ENCODE peak calls at places on chromosomes 11 and 22, in eight cellular contexts. One of them, this sample, is unnamed.

GRCh38 chr11:30763951-30764350 is 177.8 kb upstream of the MPPED2 start:
- DNase-seq in activated CD4-positive, alpha-beta T cell treated with anti-CD3 and anti-CD28 coated beads, Interleukin-2, amount 50 U/mL, for 24 hours: no peak
- DNase-seq in neural crest cell: no peak
- DNase-seq in dermis microvascular lymphatic vessel endothelial cell: no peak
- DNase-seq in stimulated activated naive B cell treated with anti-CD40 and anti-IgM and Interleukin-4, amounts not matched to agents 10 μg/mL and 1 μg/mL and 100 μg/mL, for 72 hours: no peak
- DNase-seq in astrocyte: no peak
- DNase-seq in stimulated activated CD4-positive, alpha-beta T cell treated with anti-CD3 and anti-CD28 coated beads, Interleukin-4, amount 100 ng/mL, for 48 hours: no peak
- DNase-seq in AG08395: no peak
- DNase-seq in this sample: no peak

GRCh38 chr11:70466154-70466553 is 67.8 kb downstream of the CTTN start:
- DNase-seq in activated CD4-positive, alpha-beta T cell treated with anti-CD3 and anti-CD28 coated beads, Interleukin-2, amount 50 U/mL, for 24 hours: no peak
- DNase-seq in neural crest cell: no peak
- DNase-seq in dermis microvascular lymphatic vessel endothelial cell: no peak
- DNase-seq in stimulated activated naive B cell treated with anti-CD40 and anti-IgM and Interleukin-4, amounts not matched to agents 10 μg/mL and 1 μg/mL and 100 μg/mL, for 72 hours: no peak
- DNase-seq in astrocyte: no peak
- DNase-seq in stimulated activated CD4-positive, alpha-beta T cell treated with anti-CD3 and anti-CD28 coated beads, Interleukin-4, amount 100 ng/mL, for 48 hours: no peak
- DNase-seq in AG08395: no peak
- DNase-seq in this sample: no peak

GRCh38 chr11:2951235-2952110 is 22.3 kb upstream of the PHLDA2 start:
- DNase-seq in activated CD4-positive, alpha-beta T cell treated with anti-CD3 and anti-CD28 coated beads, Interleukin-2, amount 50 U/mL, for 24 hours: no peak
- DNase-seq in neural crest cell: no peak
- DNase-seq in dermis microvascular lymphatic vessel endothelial cell: peak; percentile 75
- DNase-seq in stimulated activated naive B cell treated with anti-CD40 and anti-IgM and Interleukin-4, amounts not matched to agents 10 μg/mL and 1 μg/mL and 100 μg/mL, for 72 hours: no peak
- DNase-seq in astrocyte: peak; percentile 76
- DNase-seq in stimulated activated CD4-positive, alpha-beta T cell treated with anti-CD3 and anti-CD28 coated beads, Interleukin-4, amount 100 ng/mL, for 48 hours: no peak
- DNase-seq in AG08395: peak; percentile 70
- DNase-seq in this sample: no peak

GRCh38 chr11:73445980-73446379 is 69.8 kb downstream of the RELT start:
- DNase-seq in activated CD4-positive, alpha-beta T cell treated with anti-CD3 and anti-CD28 coated beads, Interleukin-2, amount 50 U/mL, for 24 hours: no peak
- DNase-seq in neural crest cell: no peak
- DNase-seq in dermis microvascular lymphatic vessel endothelial cell: no peak
- DNase-seq in stimulated activated naive B cell treated with anti-CD40 and anti-IgM and Interleukin-4, amounts not matched to agents 10 μg/mL and 1 μg/mL and 100 μg/mL, for 72 hours: no peak
- DNase-seq in astrocyte: no peak
- DNase-seq in stimulated activated CD4-positive, alpha-beta T cell treated with anti-CD3 and anti-CD28 coated beads, Interleukin-4, amount 100 ng/mL, for 48 hours: no peak
- DNase-seq in AG08395: no peak
- DNase-seq in this sample: no peak

GRCh38 chr22:24969588-24970301 is 17.2 kb downstream of the KIAA1671 start:
- DNase-seq in activated CD4-positive, alpha-beta T cell treated with anti-CD3 and anti-CD28 coated beads, Interleukin-2, amount 50 U/mL, for 24 hours: no peak
- DNase-seq in neural crest cell: no peak
- DNase-seq in dermis microvascular lymphatic vessel endothelial cell: peak; percentile 90
- DNase-seq in stimulated activated naive B cell treated with anti-CD40 and anti-IgM and Interleukin-4, amounts not matched to agents 10 μg/mL and 1 μg/mL and 100 μg/mL, for 72 hours: no peak
- DNase-seq in astrocyte: peak; percentile 64
- DNase-seq in stimulated activated CD4-positive, alpha-beta T cell treated with anti-CD3 and anti-CD28 coated beads, Interleukin-4, amount 100 ng/mL, for 48 hours: no peak
- DNase-seq in AG08395: peak; percentile 83
- DNase-seq in this sample: no peak

GRCh38 chr22:39173050-39173706 is 20.7 kb upstream of the CBX7 start:
- DNase-seq in activated CD4-positive, alpha-beta T cell treated with anti-CD3 and anti-CD28 coated beads, Interleukin-2, amount 50 U/mL, for 24 hours: no peak
- DNase-seq in neural crest cell: no peak
- DNase-seq in dermis microvascular lymphatic vessel endothelial cell: no peak
- DNase-seq in stimulated activated naive B cell treated with anti-CD40 and anti-IgM and Interleukin-4, amounts not matched to agents 10 μg/mL and 1 μg/mL and 100 μg/mL, for 72 hours: no peak
- DNase-seq in astrocyte: no peak
- DNase-seq in stimulated activated CD4-positive, alpha-beta T cell treated with anti-CD3 and anti-CD28 coated beads, Interleukin-4, amount 100 ng/mL, for 48 hours: no peak
- DNase-seq in AG08395: no peak
- DNase-seq in this sample: peak; percentile 45

GRCh38 chr22:36383110-36383581 is 4.6 kb downstream of the MYH9 start:
- DNase-seq in activated CD4-positive, alpha-beta T cell treated with anti-CD3 and anti-CD28 coated beads, Interleukin-2, amount 50 U/mL, for 24 hours: peak; percentile 56
- DNase-seq in neural crest cell: no peak
- DNase-seq in dermis microvascular lymphatic vessel endothelial cell: peak; percentile 71
- DNase-seq in stimulated activated naive B cell treated with anti-CD40 and anti-IgM and Interleukin-4, amounts not matched to agents 10 μg/mL and 1 μg/mL and 100 μg/mL, for 72 hours: peak; percentile 47
- DNase-seq in astrocyte: peak; percentile 98
- DNase-seq in stimulated activated CD4-positive, alpha-beta T cell treated with anti-CD3 and anti-CD28 coated beads, Interleukin-4, amount 100 ng/mL, for 48 hours: peak; percentile 50
- DNase-seq in AG08395: no peak
- DNase-seq in this sample: no peak

GRCh38 chr22:29071261-29072045 is 1.4 kb upstream of the KREMEN1 start:
- DNase-seq in activated CD4-positive, alpha-beta T cell treated with anti-CD3 and anti-CD28 coated beads, Interleukin-2, amount 50 U/mL, for 24 hours: peak; percentile 13
- DNase-seq in neural crest cell: peak; percentile 42
- DNase-seq in dermis microvascular lymphatic vessel endothelial cell: peak; percentile 24
- DNase-seq in stimulated activated naive B cell treated with anti-CD40 and anti-IgM and Interleukin-4, amounts not matched to agents 10 μg/mL and 1 μg/mL and 100 μg/mL, for 72 hours: no peak
- DNase-seq in astrocyte: peak; percentile 20
- DNase-seq in stimulated activated CD4-positive, alpha-beta T cell treated with anti-CD3 and anti-CD28 coated beads, Interleukin-4, amount 100 ng/mL, for 48 hours: peak; percentile 19
- DNase-seq in AG08395: no peak
- DNase-seq in this sample: peak; percentile 46

GRCh38 chr22:21762712-21763581 is 27.4 kb upstream of the YPEL1 start:
- DNase-seq in activated CD4-positive, alpha-beta T cell treated with anti-CD3 and anti-CD28 coated beads, Interleukin-2, amount 50 U/mL, for 24 hours: peak; percentile 30
- DNase-seq in neural crest cell: no peak
- DNase-seq in dermis microvascular lymphatic vessel endothelial cell: no peak
- DNase-seq in stimulated activated naive B cell treated with anti-CD40 and anti-IgM and Interleukin-4, amounts not matched to agents 10 μg/mL and 1 μg/mL and 100 μg/mL, for 72 hours: peak; percentile 31
- DNase-seq in astrocyte: no peak
- DNase-seq in stimulated activated CD4-positive, alpha-beta T cell treated with anti-CD3 and anti-CD28 coated beads, Interleukin-4, amount 100 ng/mL, for 48 hours: peak; percentile 51
- DNase-seq in AG08395: no peak
- DNase-seq in this sample: peak; percentile 54

GRCh38 chr22:48089601-48090331 is 1327.3 kb downstream of the TBC1D22A start:
- DNase-seq in activated CD4-positive, alpha-beta T cell treated with anti-CD3 and anti-CD28 coated beads, Interleukin-2, amount 50 U/mL, for 24 hours: no peak
- DNase-seq in neural crest cell: no peak
- DNase-seq in dermis microvascular lymphatic vessel endothelial cell: no peak
- DNase-seq in stimulated activated naive B cell treated with anti-CD40 and anti-IgM and Interleukin-4, amounts not matched to agents 10 μg/mL and 1 μg/mL and 100 μg/mL, for 72 hours: no peak
- DNase-seq in astrocyte: no peak
- DNase-seq in stimulated activated CD4-positive, alpha-beta T cell treated with anti-CD3 and anti-CD28 coated beads, Interleukin-4, amount 100 ng/mL, for 48 hours: no peak
- DNase-seq in AG08395: peak; percentile 66
- DNase-seq in this sample: no peak

GRCh38 chr22:23537421-23537820 is 42.7 kb downstream of the IGLL1 start:
- DNase-seq in activated CD4-positive, alpha-beta T cell treated with anti-CD3 and anti-CD28 coated beads, Interleukin-2, amount 50 U/mL, for 24 hours: no peak
- DNase-seq in neural crest cell: no peak
- DNase-seq in dermis microvascular lymphatic vessel endothelial cell: no peak
- DNase-seq in stimulated activated naive B cell treated with anti-CD40 and anti-IgM and Interleukin-4, amounts not matched to agents 10 μg/mL and 1 μg/mL and 100 μg/mL, for 72 hours: no peak
- DNase-seq in astrocyte: no peak
- DNase-seq in stimulated activated CD4-positive, alpha-beta T cell treated with anti-CD3 and anti-CD28 coated beads, Interleukin-4, amount 100 ng/mL, for 48 hours: no peak
- DNase-seq in AG08395: no peak
- DNase-seq in this sample: no peak

GRCh38 chr11:75078233-75078632 is 18.4 kb downstream of the OR2AT4 start:
- DNase-seq in activated CD4-positive, alpha-beta T cell treated with anti-CD3 and anti-CD28 coated beads, Interleukin-2, amount 50 U/mL, for 24 hours: no peak
- DNase-seq in neural crest cell: no peak
- DNase-seq in dermis microvascular lymphatic vessel endothelial cell: no peak
- DNase-seq in stimulated activated naive B cell treated with anti-CD40 and anti-IgM and Interleukin-4, amounts not matched to agents 10 μg/mL and 1 μg/mL and 100 μg/mL, for 72 hours: no peak
- DNase-seq in astrocyte: peak; percentile 12
- DNase-seq in stimulated activated CD4-positive, alpha-beta T cell treated with anti-CD3 and anti-CD28 coated beads, Interleukin-4, amount 100 ng/mL, for 48 hours: no peak
- DNase-seq in AG08395: no peak
- DNase-seq in this sample: no peak

GRCh38 chr11:133997556-133997955 is 40.8 kb upstream of the IGSF9B start:
- DNase-seq in activated CD4-positive, alpha-beta T cell treated with anti-CD3 and anti-CD28 coated beads, Interleukin-2, amount 50 U/mL, for 24 hours: no peak
- DNase-seq in neural crest cell: no peak
- DNase-seq in dermis microvascular lymphatic vessel endothelial cell: no peak
- DNase-seq in stimulated activated naive B cell treated with anti-CD40 and anti-IgM and Interleukin-4, amounts not matched to agents 10 μg/mL and 1 μg/mL and 100 μg/mL, for 72 hours: no peak
- DNase-seq in astrocyte: no peak
- DNase-seq in stimulated activated CD4-positive, alpha-beta T cell treated with anti-CD3 and anti-CD28 coated beads, Interleukin-4, amount 100 ng/mL, for 48 hours: no peak
- DNase-seq in AG08395: no peak
- DNase-seq in this sample: no peak

GRCh38 chr11:31824791-31825452 is 13.8 kb upstream of the PAX6 start:
- DNase-seq in activated CD4-positive, alpha-beta T cell treated with anti-CD3 and anti-CD28 coated beads, Interleukin-2, amount 50 U/mL, for 24 hours: no peak
- DNase-seq in neural crest cell: peak; percentile 16
- DNase-seq in dermis microvascular lymphatic vessel endothelial cell: no peak
- DNase-seq in stimulated activated naive B cell treated with anti-CD40 and anti-IgM and Interleukin-4, amounts not matched to agents 10 μg/mL and 1 μg/mL and 100 μg/mL, for 72 hours: no peak
- DNase-seq in astrocyte: peak; percentile 2
- DNase-seq in stimulated activated CD4-positive, alpha-beta T cell treated with anti-CD3 and anti-CD28 coated beads, Interleukin-4, amount 100 ng/mL, for 48 hours: no peak
- DNase-seq in AG08395: no peak
- DNase-seq in this sample: no peak

GRCh38 chr11:40328890-40329617 is 1130.4 kb downstream of the LRRC4C start:
- DNase-seq in activated CD4-positive, alpha-beta T cell treated with anti-CD3 and anti-CD28 coated beads, Interleukin-2, amount 50 U/mL, for 24 hours: no peak
- DNase-seq in neural crest cell: no peak
- DNase-seq in dermis microvascular lymphatic vessel endothelial cell: peak; percentile 97
- DNase-seq in stimulated activated naive B cell treated with anti-CD40 and anti-IgM and Interleukin-4, amounts not matched to agents 10 μg/mL and 1 μg/mL and 100 μg/mL, for 72 hours: no peak
- DNase-seq in astrocyte: peak; percentile 100
- DNase-seq in stimulated activated CD4-positive, alpha-beta T cell treated with anti-CD3 and anti-CD28 coated beads, Interleukin-4, amount 100 ng/mL, for 48 hours: no peak
- DNase-seq in AG08395: peak; percentile 96
- DNase-seq in this sample: no peak

GRCh38 chr11:15189646-15190365 is 75.1 kb downstream of the INSC start:
- DNase-seq in activated CD4-positive, alpha-beta T cell treated with anti-CD3 and anti-CD28 coated beads, Interleukin-2, amount 50 U/mL, for 24 hours: no peak
- DNase-seq in neural crest cell: no peak
- DNase-seq in dermis microvascular lymphatic vessel endothelial cell: no peak
- DNase-seq in stimulated activated naive B cell treated with anti-CD40 and anti-IgM and Interleukin-4, amounts not matched to agents 10 μg/mL and 1 μg/mL and 100 μg/mL, for 72 hours: no peak
- DNase-seq in astrocyte: peak; percentile 47
- DNase-seq in stimulated activated CD4-positive, alpha-beta T cell treated with anti-CD3 and anti-CD28 coated beads, Interleukin-4, amount 100 ng/mL, for 48 hours: no peak
- DNase-seq in AG08395: no peak
- DNase-seq in this sample: no peak

GRCh38 chr11:44750440-44751005 is 23.8 kb downstream of the TSPAN18 start:
- DNase-seq in activated CD4-positive, alpha-beta T cell treated with anti-CD3 and anti-CD28 coated beads, Interleukin-2, amount 50 U/mL, for 24 hours: no peak
- DNase-seq in neural crest cell: no peak
- DNase-seq in dermis microvascular lymphatic vessel endothelial cell: no peak
- DNase-seq in stimulated activated naive B cell treated with anti-CD40 and anti-IgM and Interleukin-4, amounts not matched to agents 10 μg/mL and 1 μg/mL and 100 μg/mL, for 72 hours: no peak
- DNase-seq in astrocyte: no peak
- DNase-seq in stimulated activated CD4-positive, alpha-beta T cell treated with anti-CD3 and anti-CD28 coated beads, Interleukin-4, amount 100 ng/mL, for 48 hours: no peak
- DNase-seq in AG08395: no peak
- DNase-seq in this sample: peak; percentile 11

GRCh38 chr11:12675951-12676711 is 1.9 kb downstream of the TEAD1 start:
- DNase-seq in activated CD4-positive, alpha-beta T cell treated with anti-CD3 and anti-CD28 coated beads, Interleukin-2, amount 50 U/mL, for 24 hours: no peak
- DNase-seq in neural crest cell: no peak
- DNase-seq in dermis microvascular lymphatic vessel endothelial cell: peak; percentile 41
- DNase-seq in stimulated activated naive B cell treated with anti-CD40 and anti-IgM and Interleukin-4, amounts not matched to agents 10 μg/mL and 1 μg/mL and 100 μg/mL, for 72 hours: no peak
- DNase-seq in astrocyte: peak; percentile 57
- DNase-seq in stimulated activated CD4-positive, alpha-beta T cell treated with anti-CD3 and anti-CD28 coated beads, Interleukin-4, amount 100 ng/mL, for 48 hours: no peak
- DNase-seq in AG08395: no peak
- DNase-seq in this sample: no peak

GRCh38 chr11:122721964-122722266 is 66.4 kb downstream of the UBASH3B start:
- DNase-seq in activated CD4-positive, alpha-beta T cell treated with anti-CD3 and anti-CD28 coated beads, Interleukin-2, amount 50 U/mL, for 24 hours: no peak
- DNase-seq in neural crest cell: no peak
- DNase-seq in dermis microvascular lymphatic vessel endothelial cell: peak; percentile 86
- DNase-seq in stimulated activated naive B cell treated with anti-CD40 and anti-IgM and Interleukin-4, amounts not matched to agents 10 μg/mL and 1 μg/mL and 100 μg/mL, for 72 hours: no peak
- DNase-seq in astrocyte: no peak
- DNase-seq in stimulated activated CD4-positive, alpha-beta T cell treated with anti-CD3 and anti-CD28 coated beads, Interleukin-4, amount 100 ng/mL, for 48 hours: no peak
- DNase-seq in AG08395: peak; percentile 64
- DNase-seq in this sample: no peak

GRCh38 chr11:66478823-66479740 is 1.2 kb upstream of the DPP3 start:
- DNase-seq in activated CD4-positive, alpha-beta T cell treated with anti-CD3 and anti-CD28 coated beads, Interleukin-2, amount 50 U/mL, for 24 hours: no peak
- DNase-seq in neural crest cell: no peak
- DNase-seq in dermis microvascular lymphatic vessel endothelial cell: peak; percentile 33
- DNase-seq in stimulated activated naive B cell treated with anti-CD40 and anti-IgM and Interleukin-4, amounts not matched to agents 10 μg/mL and 1 μg/mL and 100 μg/mL, for 72 hours: no peak
- DNase-seq in astrocyte: peak; percentile 28
- DNase-seq in stimulated activated CD4-positive, alpha-beta T cell treated with anti-CD3 and anti-CD28 coated beads, Interleukin-4, amount 100 ng/mL, for 48 hours: no peak
- DNase-seq in AG08395: peak; percentile 49
- DNase-seq in this sample: no peak

GRCh38 chr22:27416553-27417427 is 384.8 kb downstream of the MN1 start:
- DNase-seq in activated CD4-positive, alpha-beta T cell treated with anti-CD3 and anti-CD28 coated beads, Interleukin-2, amount 50 U/mL, for 24 hours: no peak
- DNase-seq in neural crest cell: no peak
- DNase-seq in dermis microvascular lymphatic vessel endothelial cell: peak; percentile 46
- DNase-seq in stimulated activated naive B cell treated with anti-CD40 and anti-IgM and Interleukin-4, amounts not matched to agents 10 μg/mL and 1 μg/mL and 100 μg/mL, for 72 hours: no peak
- DNase-seq in astrocyte: peak; percentile 90
- DNase-seq in stimulated activated CD4-positive, alpha-beta T cell treated with anti-CD3 and anti-CD28 coated beads, Interleukin-4, amount 100 ng/mL, for 48 hours: no peak
- DNase-seq in AG08395: peak; percentile 91
- DNase-seq in this sample: no peak

GRCh38 chr11:11514246-11514645 is 107.6 kb downstream of the GALNT18 start:
- DNase-seq in activated CD4-positive, alpha-beta T cell treated with anti-CD3 and anti-CD28 coated beads, Interleukin-2, amount 50 U/mL, for 24 hours: no peak
- DNase-seq in neural crest cell: no peak
- DNase-seq in dermis microvascular lymphatic vessel endothelial cell: no peak
- DNase-seq in stimulated activated naive B cell treated with anti-CD40 and anti-IgM and Interleukin-4, amounts not matched to agents 10 μg/mL and 1 μg/mL and 100 μg/mL, for 72 hours: no peak
- DNase-seq in astrocyte: no peak
- DNase-seq in stimulated activated CD4-positive, alpha-beta T cell treated with anti-CD3 and anti-CD28 coated beads, Interleukin-4, amount 100 ng/mL, for 48 hours: no peak
- DNase-seq in AG08395: no peak
- DNase-seq in this sample: no peak

GRCh38 chr11:9748361-9748970 is 84.6 kb downstream of the SWAP70 start:
- DNase-seq in activated CD4-positive, alpha-beta T cell treated with anti-CD3 and anti-CD28 coated beads, Interleukin-2, amount 50 U/mL, for 24 hours: peak; percentile 45
- DNase-seq in neural crest cell: no peak
- DNase-seq in dermis microvascular lymphatic vessel endothelial cell: peak; percentile 82
- DNase-seq in stimulated activated naive B cell treated with anti-CD40 and anti-IgM and Interleukin-4, amounts not matched to agents 10 μg/mL and 1 μg/mL and 100 μg/mL, for 72 hours: peak; percentile 81
- DNase-seq in astrocyte: peak; percentile 68
- DNase-seq in stimulated activated CD4-positive, alpha-beta T cell treated with anti-CD3 and anti-CD28 coated beads, Interleukin-4, amount 100 ng/mL, for 48 hours: peak; percentile 50
- DNase-seq in AG08395: peak; percentile 79
- DNase-seq in this sample: peak; percentile 67

GRCh38 chr22:42473484-42474193 is 41.4 kb upstream of the NFAM1 start:
- DNase-seq in activated CD4-positive, alpha-beta T cell treated with anti-CD3 and anti-CD28 coated beads, Interleukin-2, amount 50 U/mL, for 24 hours: peak; percentile 4
- DNase-seq in neural crest cell: peak; percentile 13
- DNase-seq in dermis microvascular lymphatic vessel endothelial cell: peak; percentile 59
- DNase-seq in stimulated activated naive B cell treated with anti-CD40 and anti-IgM and Interleukin-4, amounts not matched to agents 10 μg/mL and 1 μg/mL and 100 μg/mL, for 72 hours: no peak
- DNase-seq in astrocyte: peak; percentile 14
- DNase-seq in stimulated activated CD4-positive, alpha-beta T cell treated with anti-CD3 and anti-CD28 coated beads, Interleukin-4, amount 100 ng/mL, for 48 hours: peak; percentile 9
- DNase-seq in AG08395: peak; percentile 71
- DNase-seq in this sample: no peak

GRCh38 chr11:18706330-18707243 is 8.0 kb downstream of the TMEM86A start:
- DNase-seq in activated CD4-positive, alpha-beta T cell treated with anti-CD3 and anti-CD28 coated beads, Interleukin-2, amount 50 U/mL, for 24 hours: peak; percentile 27
- DNase-seq in neural crest cell: no peak
- DNase-seq in dermis microvascular lymphatic vessel endothelial cell: peak; percentile 64
- DNase-seq in stimulated activated naive B cell treated with anti-CD40 and anti-IgM and Interleukin-4, amounts not matched to agents 10 μg/mL and 1 μg/mL and 100 μg/mL, for 72 hours: peak; percentile 55
- DNase-seq in astrocyte: no peak
- DNase-seq in stimulated activated CD4-positive, alpha-beta T cell treated with anti-CD3 and anti-CD28 coated beads, Interleukin-4, amount 100 ng/mL, for 48 hours: peak; percentile 11
- DNase-seq in AG08395: peak; percentile 52
- DNase-seq in this sample: no peak

GRCh38 chr22:49090853-49091135 is 736.9 kb downstream of the BRD1 start:
- DNase-seq in activated CD4-positive, alpha-beta T cell treated with anti-CD3 and anti-CD28 coated beads, Interleukin-2, amount 50 U/mL, for 24 hours: no peak
- DNase-seq in neural crest cell: no peak
- DNase-seq in dermis microvascular lymphatic vessel endothelial cell: no peak
- DNase-seq in stimulated activated naive B cell treated with anti-CD40 and anti-IgM and Interleukin-4, amounts not matched to agents 10 μg/mL and 1 μg/mL and 100 μg/mL, for 72 hours: no peak
- DNase-seq in astrocyte: no peak
- DNase-seq in stimulated activated CD4-positive, alpha-beta T cell treated with anti-CD3 and anti-CD28 coated beads, Interleukin-4, amount 100 ng/mL, for 48 hours: no peak
- DNase-seq in AG08395: no peak
- DNase-seq in this sample: no peak

GRCh38 chr22:49512471-49512870 is 315.2 kb downstream of the BRD1 start:
- DNase-seq in activated CD4-positive, alpha-beta T cell treated with anti-CD3 and anti-CD28 coated beads, Interleukin-2, amount 50 U/mL, for 24 hours: no peak
- DNase-seq in neural crest cell: no peak
- DNase-seq in dermis microvascular lymphatic vessel endothelial cell: no peak
- DNase-seq in stimulated activated naive B cell treated with anti-CD40 and anti-IgM and Interleukin-4, amounts not matched to agents 10 μg/mL and 1 μg/mL and 100 μg/mL, for 72 hours: no peak
- DNase-seq in astrocyte: no peak
- DNase-seq in stimulated activated CD4-positive, alpha-beta T cell treated with anti-CD3 and anti-CD28 coated beads, Interleukin-4, amount 100 ng/mL, for 48 hours: no peak
- DNase-seq in AG08395: no peak
- DNase-seq in this sample: no peak

GRCh38 chr22:21074092-21074715 is 28.5 kb downstream of the LRRC74B start:
- DNase-seq in activated CD4-positive, alpha-beta T cell treated with anti-CD3 and anti-CD28 coated beads, Interleukin-2, amount 50 U/mL, for 24 hours: no peak
- DNase-seq in neural crest cell: no peak
- DNase-seq in dermis microvascular lymphatic vessel endothelial cell: no peak
- DNase-seq in stimulated activated naive B cell treated with anti-CD40 and anti-IgM and Interleukin-4, amounts not matched to agents 10 μg/mL and 1 μg/mL and 100 μg/mL, for 72 hours: no peak
- DNase-seq in astrocyte: peak; percentile 77
- DNase-seq in stimulated activated CD4-positive, alpha-beta T cell treated with anti-CD3 and anti-CD28 coated beads, Interleukin-4, amount 100 ng/mL, for 48 hours: no peak
- DNase-seq in AG08395: peak; percentile 96
- DNase-seq in this sample: no peak

GRCh38 chr11:114243461-114244372 is 52.5 kb upstream of the NNMT start:
- DNase-seq in activated CD4-positive, alpha-beta T cell treated with anti-CD3 and anti-CD28 coated beads, Interleukin-2, amount 50 U/mL, for 24 hours: no peak
- DNase-seq in neural crest cell: no peak
- DNase-seq in dermis microvascular lymphatic vessel endothelial cell: no peak
- DNase-seq in stimulated activated naive B cell treated with anti-CD40 and anti-IgM and Interleukin-4, amounts not matched to agents 10 μg/mL and 1 μg/mL and 100 μg/mL, for 72 hours: no peak
- DNase-seq in astrocyte: no peak
- DNase-seq in stimulated activated CD4-positive, alpha-beta T cell treated with anti-CD3 and anti-CD28 coated beads, Interleukin-4, amount 100 ng/mL, for 48 hours: no peak
- DNase-seq in AG08395: no peak
- DNase-seq in this sample: no peak

GRCh38 chr11:92136792-92137191 is 87.8 kb upstream of the FAT3 start:
- DNase-seq in activated CD4-positive, alpha-beta T cell treated with anti-CD3 and anti-CD28 coated beads, Interleukin-2, amount 50 U/mL, for 24 hours: no peak
- DNase-seq in neural crest cell: no peak
- DNase-seq in dermis microvascular lymphatic vessel endothelial cell: no peak
- DNase-seq in stimulated activated naive B cell treated with anti-CD40 and anti-IgM and Interleukin-4, amounts not matched to agents 10 μg/mL and 1 μg/mL and 100 μg/mL, for 72 hours: no peak
- DNase-seq in astrocyte: no peak
- DNase-seq in stimulated activated CD4-positive, alpha-beta T cell treated with anti-CD3 and anti-CD28 coated beads, Interleukin-4, amount 100 ng/mL, for 48 hours: no peak
- DNase-seq in AG08395: no peak
- DNase-seq in this sample: no peak

GRCh38 chr11:80281194-80281593 is 840.4 kb upstream of the TENM4 start:
- DNase-seq in activated CD4-positive, alpha-beta T cell treated with anti-CD3 and anti-CD28 coated beads, Interleukin-2, amount 50 U/mL, for 24 hours: no peak
- DNase-seq in neural crest cell: no peak
- DNase-seq in dermis microvascular lymphatic vessel endothelial cell: no peak
- DNase-seq in stimulated activated naive B cell treated with anti-CD40 and anti-IgM and Interleukin-4, amounts not matched to agents 10 μg/mL and 1 μg/mL and 100 μg/mL, for 72 hours: no peak
- DNase-seq in astrocyte: no peak
- DNase-seq in stimulated activated CD4-positive, alpha-beta T cell treated with anti-CD3 and anti-CD28 coated beads, Interleukin-4, amount 100 ng/mL, for 48 hours: no peak
- DNase-seq in AG08395: no peak
- DNase-seq in this sample: no peak

GRCh38 chr11:76843916-76844315 is 16.8 kb upstream of the ACER3 start:
- DNase-seq in activated CD4-positive, alpha-beta T cell treated with anti-CD3 and anti-CD28 coated beads, Interleukin-2, amount 50 U/mL, for 24 hours: no peak
- DNase-seq in neural crest cell: no peak
- DNase-seq in dermis microvascular lymphatic vessel endothelial cell: no peak
- DNase-seq in stimulated activated naive B cell treated with anti-CD40 and anti-IgM and Interleukin-4, amounts not matched to agents 10 μg/mL and 1 μg/mL and 100 μg/mL, for 72 hours: no peak
- DNase-seq in astrocyte: no peak
- DNase-seq in stimulated activated CD4-positive, alpha-beta T cell treated with anti-CD3 and anti-CD28 coated beads, Interleukin-4, amount 100 ng/mL, for 48 hours: no peak
- DNase-seq in AG08395: no peak
- DNase-seq in this sample: no peak